ENCODE peak calls at places on chromosome 1, in nine cellular contexts. One of them, this sample, is unnamed.

GRCh38 chr1:84141177-84142003 is 2.7 kb upstream of the PRKACB start:
- DNase-seq in AG10803: no peak
- DNase-seq in mucosa of descending colon: no peak
- DNase-seq in OCI-LY7: peak
- DNase-seq in esophagus squamous epithelium: no peak
- DNase-seq in lower leg skin: no peak
- DNase-seq in upper lobe of right lung: no peak
- DNase-seq in heart left ventricle: no peak
- DNase-seq in cardiac fibroblast: peak
- DNase-seq in this sample: no peak

GRCh38 chr1:18411321-18411720 is 69.4 kb upstream of the KLHDC7A start:
- DNase-seq in AG10803: no peak
- DNase-seq in mucosa of descending colon: no peak
- DNase-seq in OCI-LY7: no peak
- DNase-seq in esophagus squamous epithelium: no peak
- DNase-seq in lower leg skin: no peak
- DNase-seq in upper lobe of right lung: no peak
- DNase-seq in heart left ventricle: no peak
- DNase-seq in cardiac fibroblast: no peak
- DNase-seq in this sample: no peak

GRCh38 chr1:229237320-229237719 is 33.6 kb upstream of the RAB4A start:
- DNase-seq in AG10803: no peak
- DNase-seq in mucosa of descending colon: no peak
- DNase-seq in OCI-LY7: no peak
- DNase-seq in esophagus squamous epithelium: no peak
- DNase-seq in lower leg skin: no peak
- DNase-seq in upper lobe of right lung: no peak
- DNase-seq in heart left ventricle: no peak
- DNase-seq in cardiac fibroblast: no peak
- DNase-seq in this sample: no peak

GRCh38 chr1:244302889-244303609 is 148.7 kb downstream of the ADSS2 start:
- DNase-seq in AG10803: peak
- DNase-seq in mucosa of descending colon: peak
- DNase-seq in OCI-LY7: no peak
- DNase-seq in esophagus squamous epithelium: no peak
- DNase-seq in lower leg skin: no peak
- DNase-seq in upper lobe of right lung: peak
- DNase-seq in heart left ventricle: no peak
- DNase-seq in cardiac fibroblast: peak
- DNase-seq in this sample: no peak

GRCh38 chr1:34013958-34014737 is 150.3 kb downstream of the HMGB4 start:
- DNase-seq in AG10803: peak
- DNase-seq in mucosa of descending colon: peak
- DNase-seq in OCI-LY7: no peak
- DNase-seq in esophagus squamous epithelium: no peak
- DNase-seq in lower leg skin: no peak
- DNase-seq in upper lobe of right lung: peak
- DNase-seq in heart left ventricle: peak
- DNase-seq in cardiac fibroblast: no peak
- DNase-seq in this sample: peak

GRCh38 chr1:168821434-168821833 is 92.4 kb upstream of the DPT start:
- DNase-seq in AG10803: no peak
- DNase-seq in mucosa of descending colon: no peak
- DNase-seq in OCI-LY7: no peak
- DNase-seq in esophagus squamous epithelium: no peak
- DNase-seq in lower leg skin: no peak
- DNase-seq in upper lobe of right lung: no peak
- DNase-seq in heart left ventricle: no peak
- DNase-seq in cardiac fibroblast: no peak
- DNase-seq in this sample: no peak

GRCh38 chr1:111738436-111739221 is 566 bp downstream of the INKA2 start:
- DNase-seq in AG10803: peak
- DNase-seq in mucosa of descending colon: peak
- DNase-seq in OCI-LY7: peak
- DNase-seq in esophagus squamous epithelium: no peak
- DNase-seq in lower leg skin: peak
- DNase-seq in upper lobe of right lung: peak
- DNase-seq in heart left ventricle: peak
- DNase-seq in cardiac fibroblast: peak
- DNase-seq in this sample: peak

GRCh38 chr1:45205000-45205909 is 1.1 kb downstream of the ZSWIM5 start:
- DNase-seq in AG10803: peak
- DNase-seq in mucosa of descending colon: peak
- DNase-seq in OCI-LY7: peak
- DNase-seq in esophagus squamous epithelium: no peak
- DNase-seq in lower leg skin: no peak
- DNase-seq in upper lobe of right lung: peak
- DNase-seq in heart left ventricle: peak
- DNase-seq in cardiac fibroblast: peak
- DNase-seq in this sample: peak

GRCh38 chr1:162391790-162392563 is 10.4 kb downstream of the C1orf226 start:
- DNase-seq in AG10803: peak
- DNase-seq in mucosa of descending colon: no peak
- DNase-seq in OCI-LY7: peak
- DNase-seq in esophagus squamous epithelium: no peak
- DNase-seq in lower leg skin: no peak
- DNase-seq in upper lobe of right lung: no peak
- DNase-seq in heart left ventricle: no peak
- DNase-seq in cardiac fibroblast: peak
- DNase-seq in this sample: no peak

GRCh38 chr1:184390889-184391288 is 4.1 kb downstream of the C1orf21 start:
- DNase-seq in AG10803: no peak
- DNase-seq in mucosa of descending colon: no peak
- DNase-seq in OCI-LY7: no peak
- DNase-seq in esophagus squamous epithelium: no peak
- DNase-seq in lower leg skin: no peak
- DNase-seq in upper lobe of right lung: no peak
- DNase-seq in heart left ventricle: no peak
- DNase-seq in cardiac fibroblast: no peak
- DNase-seq in this sample: no peak

GRCh38 chr1:98427664-98428063 is 233.9 kb upstream of the SNX7 start:
- DNase-seq in AG10803: no peak
- DNase-seq in mucosa of descending colon: no peak
- DNase-seq in OCI-LY7: no peak
- DNase-seq in esophagus squamous epithelium: no peak
- DNase-seq in lower leg skin: no peak
- DNase-seq in upper lobe of right lung: no peak
- DNase-seq in heart left ventricle: no peak
- DNase-seq in cardiac fibroblast: no peak
- DNase-seq in this sample: no peak

GRCh38 chr1:98426092-98426491 is 235.4 kb upstream of the SNX7 start:
- DNase-seq in AG10803: no peak
- DNase-seq in mucosa of descending colon: no peak
- DNase-seq in OCI-LY7: no peak
- DNase-seq in esophagus squamous epithelium: no peak
- DNase-seq in lower leg skin: no peak
- DNase-seq in upper lobe of right lung: no peak
- DNase-seq in heart left ventricle: no peak
- DNase-seq in cardiac fibroblast: no peak
- DNase-seq in this sample: no peak

GRCh38 chr1:98428864-98429263 is 232.7 kb upstream of the SNX7 start:
- DNase-seq in AG10803: no peak
- DNase-seq in mucosa of descending colon: no peak
- DNase-seq in OCI-LY7: no peak
- DNase-seq in esophagus squamous epithelium: no peak
- DNase-seq in lower leg skin: no peak
- DNase-seq in upper lobe of right lung: no peak
- DNase-seq in heart left ventricle: no peak
- DNase-seq in cardiac fibroblast: no peak
- DNase-seq in this sample: no peak

GRCh38 chr1:98429851-98430496 is 231.5 kb upstream of the SNX7 start:
- DNase-seq in AG10803: no peak
- DNase-seq in mucosa of descending colon: peak
- DNase-seq in OCI-LY7: no peak
- DNase-seq in esophagus squamous epithelium: no peak
- DNase-seq in lower leg skin: no peak
- DNase-seq in upper lobe of right lung: peak
- DNase-seq in heart left ventricle: no peak
- DNase-seq in cardiac fibroblast: no peak
- DNase-seq in this sample: no peak
- TF ChIP-seq CTCF in AG10803: no peak
- TF ChIP-seq CTCF in mucosa of descending colon: no peak
- TF ChIP-seq CTCF in OCI-LY7: no peak
- TF ChIP-seq CTCF in esophagus squamous epithelium: no peak
- TF ChIP-seq CTCF in lower leg skin: no peak
- TF ChIP-seq CTCF in upper lobe of right lung: no peak
- TF ChIP-seq CTCF in heart left ventricle: no peak
- TF ChIP-seq CTCF in cardiac fibroblast: no peak
- TF ChIP-seq CTCF in this sample: no peak

GRCh38 chr1:204132718-204133117 is 19.1 kb downstream of the ETNK2 start:
- DNase-seq in AG10803: no peak
- DNase-seq in mucosa of descending colon: no peak
- DNase-seq in OCI-LY7: no peak
- DNase-seq in esophagus squamous epithelium: no peak
- DNase-seq in lower leg skin: no peak
- DNase-seq in upper lobe of right lung: no peak
- DNase-seq in heart left ventricle: no peak
- DNase-seq in cardiac fibroblast: no peak
- DNase-seq in this sample: no peak

GRCh38 chr1:204139088-204139487 is 12.8 kb downstream of the ETNK2 start:
- DNase-seq in AG10803: no peak
- DNase-seq in mucosa of descending colon: no peak
- DNase-seq in OCI-LY7: no peak
- DNase-seq in esophagus squamous epithelium: no peak
- DNase-seq in lower leg skin: no peak
- DNase-seq in upper lobe of right lung: no peak
- DNase-seq in heart left ventricle: no peak
- DNase-seq in cardiac fibroblast: no peak
- DNase-seq in this sample: no peak

GRCh38 chr1:204139952-204140351 is 11.9 kb downstream of the ETNK2 start:
- DNase-seq in AG10803: no peak
- DNase-seq in mucosa of descending colon: no peak
- DNase-seq in OCI-LY7: no peak
- DNase-seq in esophagus squamous epithelium: no peak
- DNase-seq in lower leg skin: no peak
- DNase-seq in upper lobe of right lung: no peak
- DNase-seq in heart left ventricle: no peak
- DNase-seq in cardiac fibroblast: no peak
- DNase-seq in this sample: no peak

GRCh38 chr1:204134103-204134502 is 17.7 kb downstream of the ETNK2 start:
- DNase-seq in AG10803: no peak
- DNase-seq in mucosa of descending colon: no peak
- DNase-seq in OCI-LY7: no peak
- DNase-seq in esophagus squamous epithelium: no peak
- DNase-seq in lower leg skin: no peak
- DNase-seq in upper lobe of right lung: no peak
- DNase-seq in heart left ventricle: no peak
- DNase-seq in cardiac fibroblast: no peak
- DNase-seq in this sample: no peak

GRCh38 chr1:204136814-204137213 is 15.0 kb downstream of the ETNK2 start:
- DNase-seq in AG10803: no peak
- DNase-seq in mucosa of descending colon: no peak
- DNase-seq in OCI-LY7: no peak
- DNase-seq in esophagus squamous epithelium: no peak
- DNase-seq in lower leg skin: no peak
- DNase-seq in upper lobe of right lung: no peak
- DNase-seq in heart left ventricle: no peak
- DNase-seq in cardiac fibroblast: no peak
- DNase-seq in this sample: no peak
- TF ChIP-seq CTCF in AG10803: no peak
- TF ChIP-seq CTCF in mucosa of descending colon: no peak
- TF ChIP-seq CTCF in OCI-LY7: no peak
- TF ChIP-seq CTCF in esophagus squamous epithelium: no peak
- TF ChIP-seq CTCF in lower leg skin: no peak
- TF ChIP-seq CTCF in upper lobe of right lung: no peak
- TF ChIP-seq CTCF in heart left ventricle: no peak
- TF ChIP-seq CTCF in cardiac fibroblast: no peak
- TF ChIP-seq CTCF in this sample: no peak

GRCh38 chr1:17403081-17403480 is 31.1 kb downstream of the PADI6 start:
- DNase-seq in AG10803: no peak
- DNase-seq in mucosa of descending colon: no peak
- DNase-seq in OCI-LY7: no peak
- DNase-seq in esophagus squamous epithelium: no peak
- DNase-seq in lower leg skin: no peak
- DNase-seq in upper lobe of right lung: no peak
- DNase-seq in heart left ventricle: no peak
- DNase-seq in cardiac fibroblast: no peak
- DNase-seq in this sample: no peak

GRCh38 chr1:17397910-17398700 is 26.1 kb downstream of the PADI6 start:
- DNase-seq in AG10803: no peak
- DNase-seq in mucosa of descending colon: no peak
- DNase-seq in OCI-LY7: no peak
- DNase-seq in esophagus squamous epithelium: no peak
- DNase-seq in lower leg skin: no peak
- DNase-seq in upper lobe of right lung: no peak
- DNase-seq in heart left ventricle: no peak
- DNase-seq in cardiac fibroblast: no peak
- DNase-seq in this sample: no peak

GRCh38 chr1:17401841-17402240 is 29.8 kb downstream of the PADI6 start:
- DNase-seq in AG10803: no peak
- DNase-seq in mucosa of descending colon: no peak
- DNase-seq in OCI-LY7: no peak
- DNase-seq in esophagus squamous epithelium: no peak
- DNase-seq in lower leg skin: no peak
- DNase-seq in upper lobe of right lung: no peak
- DNase-seq in heart left ventricle: no peak
- DNase-seq in cardiac fibroblast: no peak
- DNase-seq in this sample: no peak

GRCh38 chr1:17404034-17404671 is 32.2 kb downstream of the PADI6 start:
- DNase-seq in AG10803: no peak
- DNase-seq in mucosa of descending colon: no peak
- DNase-seq in OCI-LY7: no peak
- DNase-seq in esophagus squamous epithelium: no peak
- DNase-seq in lower leg skin: no peak
- DNase-seq in upper lobe of right lung: no peak
- DNase-seq in heart left ventricle: no peak
- DNase-seq in cardiac fibroblast: no peak
- DNase-seq in this sample: no peak

DNA sequence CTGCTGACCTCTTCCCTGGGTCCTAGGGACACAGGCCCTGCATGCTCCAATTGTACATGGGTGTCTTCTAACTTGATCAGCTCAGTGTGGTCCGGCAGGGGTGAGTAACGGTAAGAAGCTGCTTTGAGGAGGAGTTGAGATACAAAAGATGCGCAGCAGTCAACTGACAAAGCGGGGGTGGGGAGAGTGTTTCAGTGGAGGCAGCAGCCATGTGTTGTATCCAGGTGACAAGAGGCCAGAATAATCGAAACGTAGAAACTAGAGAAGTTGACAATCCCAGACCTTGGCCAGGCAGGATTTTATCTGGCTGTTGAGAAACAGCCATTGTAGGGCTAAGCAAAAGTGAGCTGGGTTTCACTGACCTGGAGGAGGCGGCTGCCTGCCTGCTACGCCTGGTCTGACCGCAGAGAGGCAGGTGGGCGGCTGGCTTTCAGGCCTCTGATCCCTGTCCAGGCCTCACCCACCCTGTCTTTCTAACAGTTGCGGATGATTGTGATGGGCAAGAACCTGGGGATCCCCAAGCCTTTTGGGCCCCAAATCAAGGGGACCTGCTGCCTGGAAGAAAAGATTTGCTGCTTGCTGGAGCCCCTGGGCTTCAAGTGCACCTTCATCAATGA is 28.8 kb downstream of the PADI6 start:
- DNase-seq in AG10803: no peak
- DNase-seq in mucosa of descending colon: no peak
- DNase-seq in OCI-LY7: no peak
- DNase-seq in esophagus squamous epithelium: no peak
- DNase-seq in lower leg skin: no peak
- DNase-seq in upper lobe of right lung: no peak
- DNase-seq in heart left ventricle: no peak
- DNase-seq in cardiac fibroblast: no peak
- DNase-seq in this sample: no peak
- TF ChIP-seq CTCF in AG10803: no peak
- TF ChIP-seq CTCF in mucosa of descending colon: no peak
- TF ChIP-seq CTCF in OCI-LY7: no peak
- TF ChIP-seq CTCF in esophagus squamous epithelium: no peak
- TF ChIP-seq CTCF in lower leg skin: no peak
- TF ChIP-seq CTCF in upper lobe of right lung: no peak
- TF ChIP-seq CTCF in heart left ventricle: no peak
- TF ChIP-seq CTCF in cardiac fibroblast: no peak
- TF ChIP-seq CTCF in this sample: no peak

GRCh38 chr1:93620841-93621210 is 60.8 kb downstream of the BCAR3 start:
- DNase-seq in AG10803: peak
- DNase-seq in mucosa of descending colon: peak
- DNase-seq in OCI-LY7: no peak
- DNase-seq in esophagus squamous epithelium: no peak
- DNase-seq in lower leg skin: no peak
- DNase-seq in upper lobe of right lung: no peak
- DNase-seq in heart left ventricle: no peak
- DNase-seq in cardiac fibroblast: no peak
- DNase-seq in this sample: no peak
- TF ChIP-seq CTCF in AG10803: peak
- TF ChIP-seq CTCF in mucosa of descending colon: no peak
- TF ChIP-seq CTCF in OCI-LY7: no peak
- TF ChIP-seq CTCF in esophagus squamous epithelium: no peak
- TF ChIP-seq CTCF in lower leg skin: no peak
- TF ChIP-seq CTCF in upper lobe of right lung: no peak
- TF ChIP-seq CTCF in heart left ventricle: no peak
- TF ChIP-seq CTCF in cardiac fibroblast: no peak
- TF ChIP-seq CTCF in this sample: no peak

This sample was measured in neural crest cell.